ENCODE peak calls at places on chromosomes 3 and 15, in five cellular contexts. Q, Y, X, N and I are unnamed samples.
A peak's percentile ranks its signal among the peaks of the same experiment; 100 is the strongest.

GRCh38 chr15:99324082-99324620 is 72.9 kb downstream of the LRRC28 start:
- DNase-seq in Q (no peak), Y (peak; percentile 83), X (peak; percentile 71), N (no peak), I (no peak)

GRCh38 chr15:88702983-88703382 is 64.2 kb downstream of the ISG20 start:
- DNase-seq in Q (no peak), Y (peak; percentile 16), X (peak; percentile 19), N (no peak), I (no peak)

GRCh38 chr3:123899300-123899865 is 15.3 kb upstream of the MYLK start:
- DNase-seq in Q (no peak), Y (no peak), X (no peak), N (no peak), I (no peak)

GRCh38 chr3:89740881-89741177 is 633.4 kb downstream of the EPHA3 start:
- DNase-seq in Q (no peak), Y (peak; percentile 61), X (peak; percentile 3), N (no peak), I (no peak)

GRCh38 chr3:139540686-139541085 is 1.1 kb upstream of the RBP1 start:
- DNase-seq in Q (no peak), Y (no peak), X (no peak), N (no peak), I (no peak)

GRCh38 chr15:73697033-73697467 is 12.9 kb downstream of the CD276 start:
- DNase-seq in Q (peak; percentile 76), Y (peak; percentile 95), X (peak; percentile 96), N (no peak), I (no peak)

GRCh38 chr3:168047190-168047795 is 48.4 kb downstream of the GOLIM4 start:
- DNase-seq in Q (no peak), Y (peak; percentile 87), X (peak; percentile 82), N (no peak), I (peak; percentile 46)

GRCh38 chr3:180980612-180981011 is 8.9 kb downstream of the DNAJC19 start:
- DNase-seq in Q (no peak), Y (peak; percentile 64), X (peak; percentile 25), N (no peak), I (no peak)

GRCh38 chr3:15089201-15089600 is 9.7 kb downstream of the RBSN start:
- DNase-seq in Q (no peak), Y (no peak), X (no peak), N (no peak), I (no peak)

GRCh38 chr3:130975251-130975650 is 51.4 kb downstream of the ASTE1 start:
- DNase-seq in Q (no peak), Y (no peak), X (no peak), N (no peak), I (no peak)

GRCh38 chr15:85941186-85941855 is 138.3 kb upstream of the AGBL1 start:
- DNase-seq in Q (no peak), Y (no peak), X (peak; percentile 9), N (no peak), I (no peak)

GRCh38 chr3:12782172-12782815 is 14.2 kb upstream of the CAND2 start:
- DNase-seq in Q (peak; percentile 61), Y (peak; percentile 75), X (peak; percentile 66), N (no peak), I (no peak)

GRCh38 chr3:14885307-14885706 is 62.1 kb upstream of the NR2C2 start:
- DNase-seq in Q (no peak), Y (no peak), X (no peak), N (no peak), I (no peak)

GRCh38 chr15:39296955-39297354 is 283.9 kb upstream of the THBS1 start:
- DNase-seq in Q (no peak), Y (no peak), X (no peak), N (no peak), I (no peak)

GRCh38 chr15:59528965-59529402 is 82.6 kb upstream of the GCNT3 start:
- DNase-seq in Q (peak; percentile 94), Y (peak; percentile 81), X (peak; percentile 88), N (peak; percentile 96), I (peak; percentile 86)

GRCh38 chr3:58524326-58524888 is 12.6 kb downstream of the ACOX2 start:
- DNase-seq in Q (no peak), Y (no peak), X (no peak), N (no peak), I (no peak)

GRCh38 chr3:180934638-180935037 is 22.2 kb downstream of the FXR1 start:
- DNase-seq in Q (no peak), Y (peak; percentile 33), X (no peak), N (no peak), I (no peak)

GRCh38 chr3:72997421-72997961 is 880 bp downstream of the PPP4R2 start:
- DNase-seq in Q (no peak), Y (peak; percentile 64), X (peak; percentile 86), N (no peak), I (peak; percentile 30)

GRCh38 chr3:155356594-155357370 is 63.3 kb upstream of the STRIT1 start:
- DNase-seq in Q (peak; percentile 64), Y (no peak), X (peak; percentile 8), N (peak; percentile 58), I (no peak)

GRCh38 chr3:197730200-197730599 is 6.5 kb downstream of the RUBCN start:
- DNase-seq in Q (no peak), Y (peak; percentile 82), X (peak; percentile 66), N (no peak), I (no peak)

GRCh38 chr15:60760646-60761504 is 281.9 kb upstream of the ICE2 start:
- DNase-seq in Q (no peak), Y (peak; percentile 65), X (peak; percentile 78), N (no peak), I (no peak)

GRCh38 chr3:37909067-37909911 is 47.6 kb downstream of the CTDSPL start:
- DNase-seq in Q (no peak), Y (peak; percentile 25), X (no peak), N (no peak), I (no peak)

GRCh38 chr3:51680663-51681230 is 9.7 kb downstream of the TEX264 start:
- DNase-seq in Q (no peak), Y (no peak), X (no peak), N (no peak), I (no peak)

GRCh38 chr3:43970351-43970750 is 271.3 kb upstream of the TOPAZ1 start:
- DNase-seq in Q (no peak), Y (no peak), X (no peak), N (no peak), I (no peak)

GRCh38 chr3:174204765-174205164 is 654.4 kb upstream of the NAALADL2 start:
- DNase-seq in Q (no peak), Y (no peak), X (no peak), N (no peak), I (no peak)

GRCh38 chr15:48966595-48967301 is 3.0 kb upstream of the SHC4 start:
- DNase-seq in Q (no peak), Y (peak; percentile 93), X (peak; percentile 59), N (no peak), I (no peak)

GRCh38 chr15:57476533-57476975 is 100.2 kb downstream of the CGNL1 start:
- DNase-seq in Q (no peak), Y (peak; percentile 70), X (peak; percentile 70), N (no peak), I (no peak)

GRCh38 chr3:66489577-66489976 is 11.2 kb downstream of the LRIG1 start:
- DNase-seq in Q (no peak), Y (no peak), X (no peak), N (no peak), I (no peak)

GRCh38 chr3:48423241-48423882 is 6.5 kb downstream of the PLXNB1 start:
- DNase-seq in Q (no peak), Y (no peak), X (no peak), N (no peak), I (no peak)

GRCh38 chr3:48426944-48427629 is 2.8 kb downstream of the PLXNB1 start:
- DNase-seq in Q (no peak), Y (no peak), X (no peak), N (no peak), I (no peak)

GRCh38 chr3:48423883-48424695 is 5.8 kb downstream of the PLXNB1 start:
- DNase-seq in Q (no peak), Y (no peak), X (no peak), N (no peak), I (no peak)

GRCh38 chr3:48426401-48426909 is 3.4 kb downstream of the PLXNB1 start:
- DNase-seq in Q (no peak), Y (no peak), X (no peak), N (no peak), I (no peak)

GRCh38 chr3:48425281-48425812 is 4.5 kb downstream of the PLXNB1 start:
- DNase-seq in Q (no peak), Y (no peak), X (no peak), N (no peak), I (no peak)
- H3K18ac ChIP-seq in Q (no peak overlapping the region), Y (no peak overlapping the region), X (no peak overlapping the region), N (no peak overlapping the region), I (peak overlapping the region; percentile 64)

GRCh38 chr3:112327371-112327951 is 5.5 kb upstream of the CD200 start:
- DNase-seq in Q (no peak), Y (peak; percentile 68), X (peak; percentile 63), N (no peak), I (no peak)

GRCh38 chr3:112320698-112321097 is 12.3 kb upstream of the CD200 start:
- DNase-seq in Q (no peak), Y (no peak), X (no peak), N (no peak), I (no peak)

GRCh38 chr3:112319516-112320276 is 13.3 kb upstream of the CD200 start:
- DNase-seq in Q (no peak), Y (no peak), X (no peak), N (no peak), I (no peak)

GRCh38 chr3:112321867-112322652 is 10.9 kb upstream of the CD200 start:
- DNase-seq in Q (no peak), Y (no peak), X (no peak), N (no peak), I (no peak)
- H2BK15ac ChIP-seq in Q (no peak overlapping the region), Y (no peak overlapping the region), X (no peak overlapping the region), N (no peak overlapping the region), I (no peak overlapping the region)

GRCh38 chr3:46025139-46025538 is 2.1 kb downstream of the XCR1 start:
- DNase-seq in Q (no peak), Y (no peak), X (no peak), N (no peak), I (no peak)

GRCh38 chr3:46027021-46027705 is at the start of gene XCR1:
- DNase-seq in Q (peak; percentile 46), Y (no peak), X (no peak), N (no peak), I (no peak)

GRCh38 chr3:46030626-46031025 is 3.3 kb upstream of the XCR1 start:
- DNase-seq in Q (no peak), Y (no peak), X (no peak), N (no peak), I (no peak)

GRCh38 chr3:46029953-46030543 is 2.8 kb upstream of the XCR1 start:
- DNase-seq in Q (no peak), Y (no peak), X (no peak), N (no peak), I (no peak)

GRCh38 chr3:46027736-46028397 is 584 bp upstream of the XCR1 start:
- DNase-seq in Q (no peak), Y (no peak), X (peak; percentile 48), N (no peak), I (no peak)
- H4K91ac ChIP-seq in Q (no peak overlapping the region), Y (no peak overlapping the region), X (no peak overlapping the region), N (no peak overlapping the region), I (no peak overlapping the region)

DNA sequence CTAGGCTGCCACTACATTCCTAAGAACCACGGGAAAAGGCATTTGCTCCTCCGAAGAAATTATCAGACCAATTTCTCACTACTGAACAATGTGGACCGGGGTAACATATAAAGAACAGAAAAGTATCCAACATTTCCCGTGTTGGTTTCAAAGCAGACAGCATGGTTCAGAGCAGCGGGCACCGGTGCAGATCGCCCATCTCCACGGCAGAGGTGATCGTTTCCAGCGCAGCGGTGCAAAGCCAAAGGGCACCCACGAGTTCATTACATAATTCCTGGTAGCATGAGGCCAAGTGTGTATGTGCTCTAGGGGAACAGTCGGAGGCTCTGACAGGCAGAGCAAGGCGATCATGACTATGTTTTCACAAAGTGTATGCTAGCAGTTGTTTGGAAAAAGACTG is 13.2 kb downstream of the GRK7 start:
- DNase-seq in Q (no peak), Y (no peak), X (no peak), N (no peak), I (no peak)
- H3K18ac ChIP-seq in Q (no peak overlapping the region), Y (no peak overlapping the region), X (no peak overlapping the region), N (no peak overlapping the region), I (peak overlapping the region; percentile 44)